ENCODE peak calls at places on chromosomes 3 and 15, in nine cellular contexts. Y, J, G, I, U, O, Z, E and F are unnamed samples. For H3K27me3, the result is how much of the 10 kb centered on the place peaks cover.

GRCh38 chr3:117439812-117440211 is 730.2 kb downstream of the TUSC7 start:
- DNase-seq in O (no peak), I (no peak), J (no peak), E (no peak), Y (peak), U (no peak), Z (peak), G (no peak), F (no peak)

GRCh38 chr3:17759901-17760300 is 17.5 kb upstream of the TBC1D5 start:
- DNase-seq in Y (no peak), U (no peak), O (no peak), Z (no peak), E (no peak), G (no peak), I (no peak), J (no peak), F (no peak)

GRCh38 chr3:159884661-159885402 is 103.8 kb upstream of the IL12A start:
- DNase-seq in G (no peak), Y (no peak), J (no peak), U (no peak), E (no peak), O (no peak), I (no peak), Z (peak), F (no peak)

GRCh38 chr15:85141601-85142185 is 160.0 kb downstream of the PDE8A start:
- DNase-seq in Z (peak), I (no peak), U (no peak), Y (no peak), G (no peak), O (no peak), E (no peak), J (no peak), F (no peak)

GRCh38 chr3:141532609-141533008 is 45.8 kb downstream of the RASA2 start:
- DNase-seq in O (no peak), E (no peak), J (no peak), Z (no peak), G (no peak), Y (no peak), U (no peak), I (no peak), F (no peak)

GRCh38 chr3:158725348-158725966 is 6.8 kb downstream of the RARRES1 start:
- DNase-seq in Z (peak), J (no peak), O (peak), G (no peak), U (peak), E (no peak), I (peak), Y (peak), F (no peak)

GRCh38 chr3:114154321-114154821 is 24.5 kb downstream of the DRD3 start:
- DNase-seq in I (no peak), J (no peak), U (no peak), O (no peak), Z (no peak), E (no peak), G (no peak), Y (no peak), F (no peak)

GRCh38 chr3:10867384-10867783 is 51.4 kb downstream of the SLC6A11 start:
- DNase-seq in E (no peak), Z (no peak), Y (peak), G (no peak), J (no peak), O (no peak), I (no peak), U (no peak), F (no peak)

GRCh38 chr15:100573526-100573925 is 28.5 kb downstream of the LINS1 start:
- DNase-seq in J (no peak), I (no peak), G (no peak), U (no peak), Y (no peak), O (no peak), E (no peak), Z (no peak), F (no peak)

GRCh38 chr15:38587214-38587613 is 22.6 kb upstream of the RASGRP1 start:
- DNase-seq in J (no peak), E (no peak), Z (no peak), U (no peak), G (no peak), O (no peak), I (no peak), Y (no peak), F (no peak)

GRCh38 chr3:76753599-76753998 is 286.3 kb upstream of the ROBO2 start:
- DNase-seq in U (no peak), J (no peak), G (no peak), O (no peak), I (no peak), Z (peak), Y (no peak), E (no peak), F (no peak)

GRCh38 chr15:49991587-49991986 is 127.4 kb downstream of the ATP8B4 start:
- DNase-seq in I (no peak), Z (no peak), J (no peak), E (no peak), Y (no peak), U (no peak), G (no peak), O (no peak), F (no peak)

GRCh38 chr3:141230293-141230692 is 1.3 kb upstream of the PXYLP1 start:
- DNase-seq in I (no peak), Z (no peak), U (no peak), G (no peak), Y (no peak), E (no peak), J (no peak), O (no peak), F (no peak)

GRCh38 chr3:63333815-63334214 is 55.7 kb downstream of the SYNPR start:
- DNase-seq in U (no peak), I (no peak), J (no peak), E (no peak), O (no peak), G (no peak), Z (peak), Y (no peak), F (no peak)

GRCh38 chr3:43765417-43766030 is 74.8 kb downstream of the ABHD5 start:
- DNase-seq in E (no peak), Z (peak), Y (no peak), J (no peak), I (no peak), O (no peak), G (no peak), U (peak), F (no peak)

GRCh38 chr3:32872487-32873382 is 54.9 kb downstream of the TRIM71 start:
- DNase-seq in Y (no peak), O (peak), E (no peak), G (peak), Z (no peak), J (no peak), I (no peak), U (no peak), F (no peak)

GRCh38 chr15:69758291-69758771 is 305.7 kb downstream of the RPLP1 start:
- DNase-seq in G (no peak), J (no peak), Y (peak), U (no peak), I (peak), O (no peak), E (no peak), Z (peak), F (no peak)

GRCh38 chr15:89817701-89818280 is 3.1 kb upstream of the ANPEP start:
- DNase-seq in Z (peak), Y (peak), G (no peak), J (no peak), E (no peak), O (no peak), I (no peak), U (no peak), F (no peak)

GRCh38 chr3:29436612-29437313 is 155.9 kb downstream of the RBMS3 start:
- DNase-seq in U (no peak), J (no peak), I (no peak), G (no peak), E (no peak), O (no peak), Z (peak), Y (no peak), F (no peak)

GRCh38 chr15:57217716-57218598 is 158.3 kb upstream of the CGNL1 start:
- DNase-seq in Z (no peak), E (no peak), U (no peak), G (no peak), O (no peak), J (no peak), I (no peak), Y (no peak), F (no peak)

GRCh38 chr3:42906085-42906904 is at the start of gene ZNF662:
- DNase-seq in I (no peak), Z (no peak), Y (no peak), G (peak), E (peak), U (peak), O (peak), J (peak), F (peak)

GRCh38 chr3:197173620-197174019 is 124.8 kb downstream of the DLG1 start:
- DNase-seq in G (no peak), I (no peak), E (no peak), O (no peak), Y (no peak), U (no peak), J (no peak), Z (no peak), F (no peak)

GRCh38 chr3:187799942-187800637 is 54.8 kb upstream of the BCL6 start:
- DNase-seq in E (no peak), I (no peak), Y (no peak), J (no peak), G (no peak), U (no peak), Z (peak), O (no peak), F (no peak)

GRCh38 chr15:27820232-27820631 is 278.9 kb downstream of the OCA2 start:
- DNase-seq in G (no peak), O (no peak), I (no peak), E (no peak), U (no peak), Z (peak), Y (peak), J (no peak), F (no peak)

GRCh38 chr3:27224197-27224596 is 145.0 kb downstream of the NEK10 start:
- DNase-seq in J (no peak), U (peak), E (peak), G (no peak), Y (no peak), Z (peak), I (no peak), O (peak), F (peak)

GRCh38 chr15:29270976-29271375 is 1.4 kb upstream of the NSMCE3 start:
- DNase-seq in Z (peak), E (no peak), O (no peak), U (no peak), G (no peak), J (no peak), Y (no peak), I (no peak), F (no peak)

GRCh38 chr3:184134746-184135148 is 411 bp upstream of the EIF2B5 start:
- DNase-seq in E (no peak), J (no peak), Y (no peak), O (peak), Z (no peak), U (no peak), G (no peak), I (no peak), F (no peak)

DNA sequence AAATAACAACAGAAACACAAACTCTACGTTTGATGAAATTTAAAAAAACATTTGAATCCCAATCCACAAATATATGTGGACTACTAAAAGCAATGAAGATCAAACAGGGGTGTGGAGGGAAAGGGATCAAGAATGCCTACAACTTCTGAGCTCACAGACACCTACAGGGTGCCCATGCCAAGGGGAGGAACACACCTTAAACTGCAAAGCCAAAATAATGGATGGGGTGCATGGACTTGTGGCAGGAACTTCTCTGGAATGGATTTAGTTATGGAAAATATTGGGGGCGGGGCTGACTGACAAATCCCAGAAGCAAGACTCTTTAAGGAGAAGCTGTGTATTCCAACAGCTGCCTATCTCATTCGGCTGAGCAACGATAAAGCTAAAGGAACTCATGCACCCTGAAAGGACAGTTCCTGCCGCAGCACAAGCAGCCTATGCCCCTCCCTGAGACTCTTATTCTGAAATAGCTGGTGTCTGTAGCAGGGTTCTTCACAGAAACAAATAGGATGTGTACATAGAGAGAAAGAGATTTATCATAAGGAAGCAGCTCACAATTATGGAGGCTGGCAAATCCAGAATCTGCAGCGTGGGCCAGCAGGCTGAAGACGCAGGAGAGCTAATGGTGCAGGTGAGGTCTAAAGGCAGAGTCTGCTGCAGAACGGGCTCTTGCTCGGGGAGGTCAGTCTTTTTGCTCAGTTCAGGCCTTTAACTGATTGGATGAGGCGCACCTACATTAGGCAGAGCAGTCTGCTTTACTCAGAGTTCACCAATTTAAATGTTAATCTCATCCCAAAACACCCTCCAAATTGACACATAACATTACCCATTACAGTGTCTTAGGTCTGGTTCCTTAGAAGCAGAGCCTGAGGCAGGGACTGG is 24.5 kb upstream of the PLA2G4D start:
- DNase-seq in U (no peak), O (no peak), J (no peak), Z (no peak), Y (no peak), E (no peak), G (no peak), I (no peak), F (no peak)
- H3K27me3 ChIP-seq in U (under half), O (under half), J (under half), Z (half or more), Y (under half), E (under half), G (under half), I (under half), F (under half)

GRCh38 chr3:171978390-171978789 is 61.0 kb upstream of the FNDC3B start:
- DNase-seq in Z (no peak), Y (no peak), U (no peak), E (no peak), J (no peak), G (no peak), O (no peak), I (no peak), F (no peak)

GRCh38 chr3:171977426-171977825 is 62.0 kb upstream of the FNDC3B start:
- DNase-seq in Z (no peak), I (no peak), Y (no peak), G (no peak), O (no peak), J (no peak), E (no peak), U (no peak), F (no peak)

GRCh38 chr3:171977860-171978259 is 61.5 kb upstream of the FNDC3B start:
- DNase-seq in Y (no peak), G (no peak), U (no peak), Z (no peak), O (no peak), J (no peak), E (no peak), I (no peak), F (no peak)

GRCh38 chr3:171980578-171981270 is 58.7 kb upstream of the FNDC3B start:
- DNase-seq in Z (peak), O (no peak), J (no peak), I (no peak), Y (peak), G (no peak), E (no peak), U (no peak), F (no peak)

DNA sequence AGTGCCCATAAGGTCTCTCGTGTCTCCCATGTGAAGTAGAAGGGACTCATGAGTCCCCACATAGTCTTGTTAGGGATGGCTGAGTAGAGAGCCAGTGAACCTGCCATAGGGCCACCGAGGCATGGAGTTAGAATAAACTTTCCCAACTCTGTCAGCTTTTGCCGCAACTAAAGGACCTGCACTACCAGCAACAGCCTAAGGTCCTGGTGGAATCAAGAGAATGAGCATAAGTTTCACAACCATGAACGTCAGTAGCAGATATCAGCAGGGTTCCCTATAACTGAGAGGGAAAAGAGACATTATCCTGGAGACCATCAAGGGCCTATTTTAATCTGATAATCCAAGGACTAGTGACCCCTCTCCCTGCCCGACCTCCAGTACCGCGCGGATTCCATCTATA is 60.3 kb upstream of the FNDC3B start:
- DNase-seq in J (no peak), I (no peak), Y (no peak), U (no peak), E (no peak), Z (no peak), O (no peak), G (no peak), F (no peak)
- H3K27ac ChIP-seq in J (no peak), I (no peak), Y (no peak), U (no peak), E (no peak), Z (no peak), O (no peak), G (no peak), F (no peak)

GRCh38 chr3:112699436-112699978 is 58.6 kb upstream of the CCDC80 start:
- DNase-seq in Z (peak), U (no peak), O (no peak), E (no peak), G (no peak), J (no peak), Y (peak), I (no peak), F (no peak)
- TF ChIP-seq CTCF in Z (peak), U (no peak), O (no peak), E (no peak), G (no peak), J (no peak), Y (peak), I (no peak), F (no peak)

DNA sequence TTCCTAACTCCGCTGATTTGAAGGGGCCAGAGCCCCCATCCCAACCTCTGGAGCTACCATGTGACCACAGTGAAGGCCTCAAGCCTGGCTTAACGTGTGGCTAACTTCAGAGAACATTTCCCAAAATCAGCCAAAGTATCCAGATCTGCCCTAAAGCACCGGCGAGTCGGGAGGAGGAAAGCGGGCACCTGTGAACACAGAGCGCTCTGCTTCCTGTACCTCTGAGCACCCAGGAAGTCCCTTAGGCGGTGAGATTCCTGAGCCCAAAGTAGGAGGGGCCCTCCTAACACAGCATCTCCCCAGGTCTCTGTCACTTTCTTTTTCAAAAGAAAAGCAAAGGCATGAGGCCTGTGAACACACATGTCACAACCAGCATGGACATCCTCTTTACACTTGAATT is 904 bp upstream of the EIF4E3 start:
- DNase-seq in U (no peak), I (no peak), E (no peak), J (no peak), G (no peak), Y (no peak), Z (no peak), O (no peak), F (no peak)
- H3K27me3 ChIP-seq in U (under half), I (under half), E (under half), J (under half), G (under half), Y (under half), Z (half or more), O (under half), F (under half)

GRCh38 chr15:73897441-73898261 is 24.3 kb downstream of the TBC1D21 start:
- DNase-seq in Z (peak), E (peak), J (peak), Y (peak), G (peak), I (peak), U (peak), O (no peak), F (no peak)
- H3K27ac ChIP-seq in Z (peak), E (no peak), J (no peak), Y (peak), G (no peak), I (peak), U (no peak), O (no peak), F (no peak)

GRCh38 chr3:59607628-59608027 is 557.8 kb upstream of the CFAP20DC start:
- DNase-seq in E (no peak), Y (no peak), G (no peak), O (no peak), J (no peak), U (no peak), Z (peak), I (no peak), F (no peak)
- TF ChIP-seq CTCF in E (peak), Y (peak), G (peak), O (no peak), J (peak), U (peak), Z (peak), I (peak), F (no peak)